ENCODE peak calls at places on chromosomes 11 and 22, in eight cellular contexts. X is hepatocyte, J is Calu3, T is CD14-positive monocyte, S is AG04450, M is HepG2, A is mammary epithelial cell, D is choroid plexus epithelial cell. Y is an unnamed sample.

GRCh38 chr11:61384271-61385242 is 7.8 kb upstream of the TMEM216 start:
- DNase-seq in X (peak), J (no peak), T (no peak), S (no peak), M (peak), A (no peak), D (peak), Y (no peak)

GRCh38 chr22:19430890-19431541 is 517 bp downstream of the HIRA start:
- DNase-seq in X (peak), J (peak), T (no peak), S (no peak), M (peak), A (peak), D (peak), Y (no peak)

GRCh38 chr11:104565581-104565956 is 332.7 kb downstream of the CASP12 start:
- DNase-seq in X (no peak), J (no peak), T (no peak), S (no peak), M (no peak), A (no peak), D (no peak), Y (no peak)

GRCh38 chr11:18769802-18770456 is 21.7 kb downstream of the PTPN5 start:
- DNase-seq in X (peak), J (peak), T (no peak), S (no peak), M (no peak), A (no peak), D (no peak), Y (no peak)

GRCh38 chr22:47446331-47446730 is 683.9 kb downstream of the TBC1D22A start:
- DNase-seq in X (no peak), J (no peak), T (no peak), S (no peak), M (no peak), A (no peak), D (no peak), Y (no peak)

GRCh38 chr22:45905326-45905923 is 71.5 kb downstream of the WNT7B start:
- DNase-seq in X (no peak), J (no peak), T (no peak), S (no peak), M (no peak), A (no peak), D (no peak), Y (no peak)

GRCh38 chr11:17403977-17404759 is 15.7 kb upstream of the KCNJ11 start:
- DNase-seq in X (no peak), J (no peak), T (no peak), S (no peak), M (no peak), A (peak), D (no peak), Y (no peak)

GRCh38 chr11:81673001-81673400 is 1060.7 kb downstream of the FAM181B start:
- DNase-seq in X (no peak), J (no peak), T (no peak), S (peak), M (no peak), A (peak), D (peak), Y (no peak)

GRCh38 chr22:20249797-20250354 is 18.2 kb downstream of the RTN4R start:
- DNase-seq in X (no peak), J (no peak), T (no peak), S (no peak), M (no peak), A (peak), D (peak), Y (no peak)

GRCh38 chr11:134008593-134008992 is 51.8 kb upstream of the IGSF9B start:
- DNase-seq in X (peak), J (peak), T (no peak), S (no peak), M (no peak), A (no peak), D (peak), Y (no peak)

GRCh38 chr11:33045551-33046255 is 6.3 kb downstream of the TCP11L1 start:
- DNase-seq in X (no peak), J (peak), T (no peak), S (no peak), M (peak), A (peak), D (no peak), Y (peak)

GRCh38 chr11:44729065-44729464 is 2.3 kb downstream of the TSPAN18 start:
- DNase-seq in X (no peak), J (no peak), T (no peak), S (no peak), M (no peak), A (no peak), D (no peak), Y (no peak)

GRCh38 chr11:108967571-108967970 is 302.7 kb downstream of the DDX10 start:
- DNase-seq in X (peak), J (no peak), T (no peak), S (no peak), M (no peak), A (no peak), D (no peak), Y (no peak)

GRCh38 chr11:73316422-73316821 is 8.3 kb downstream of the ARHGEF17 start:
- DNase-seq in X (no peak), J (no peak), T (no peak), S (no peak), M (no peak), A (no peak), D (no peak), Y (no peak)

GRCh38 chr11:61709110-61709509 is 28.9 kb downstream of the DAGLA start:
- DNase-seq in X (no peak), J (no peak), T (no peak), S (no peak), M (no peak), A (no peak), D (no peak), Y (no peak)

GRCh38 chr11:128411812-128412211 is 175.5 kb downstream of the ETS1 start:
- DNase-seq in X (no peak), J (no peak), T (no peak), S (no peak), M (no peak), A (no peak), D (no peak), Y (no peak)

GRCh38 chr11:118109231-118109630 is 22.5 kb upstream of the SMIM35 start:
- DNase-seq in X (no peak), J (no peak), T (no peak), S (no peak), M (no peak), A (peak), D (peak), Y (no peak)

GRCh38 chr22:50696251-50696798 is 23.7 kb downstream of the SHANK3 start:
- DNase-seq in X (no peak), J (no peak), T (peak), S (no peak), M (no peak), A (peak), D (no peak), Y (peak)

GRCh38 chr11:79269923-79270322 is 170.9 kb downstream of the TENM4 start:
- DNase-seq in X (no peak), J (no peak), T (no peak), S (no peak), M (no peak), A (no peak), D (no peak), Y (no peak)

GRCh38 chr11:3223932-3224729 is 5.5 kb upstream of the MRGPRG start:
- DNase-seq in X (no peak), J (no peak), T (no peak), S (no peak), M (no peak), A (no peak), D (no peak), Y (no peak)

GRCh38 chr11:134361241-134361640 is 29.5 kb downstream of the GLB1L2 start:
- DNase-seq in X (no peak), J (no peak), T (peak), S (no peak), M (no peak), A (no peak), D (no peak), Y (no peak)

GRCh38 chr11:130780437-130780836 is 135.8 kb downstream of the SNX19 start:
- DNase-seq in X (no peak), J (no peak), T (no peak), S (no peak), M (no peak), A (no peak), D (no peak), Y (no peak)

GRCh38 chr22:27416553-27417427 is 384.8 kb downstream of the MN1 start:
- DNase-seq in X (peak), J (no peak), T (no peak), S (peak), M (no peak), A (peak), D (peak), Y (no peak)

DNA sequence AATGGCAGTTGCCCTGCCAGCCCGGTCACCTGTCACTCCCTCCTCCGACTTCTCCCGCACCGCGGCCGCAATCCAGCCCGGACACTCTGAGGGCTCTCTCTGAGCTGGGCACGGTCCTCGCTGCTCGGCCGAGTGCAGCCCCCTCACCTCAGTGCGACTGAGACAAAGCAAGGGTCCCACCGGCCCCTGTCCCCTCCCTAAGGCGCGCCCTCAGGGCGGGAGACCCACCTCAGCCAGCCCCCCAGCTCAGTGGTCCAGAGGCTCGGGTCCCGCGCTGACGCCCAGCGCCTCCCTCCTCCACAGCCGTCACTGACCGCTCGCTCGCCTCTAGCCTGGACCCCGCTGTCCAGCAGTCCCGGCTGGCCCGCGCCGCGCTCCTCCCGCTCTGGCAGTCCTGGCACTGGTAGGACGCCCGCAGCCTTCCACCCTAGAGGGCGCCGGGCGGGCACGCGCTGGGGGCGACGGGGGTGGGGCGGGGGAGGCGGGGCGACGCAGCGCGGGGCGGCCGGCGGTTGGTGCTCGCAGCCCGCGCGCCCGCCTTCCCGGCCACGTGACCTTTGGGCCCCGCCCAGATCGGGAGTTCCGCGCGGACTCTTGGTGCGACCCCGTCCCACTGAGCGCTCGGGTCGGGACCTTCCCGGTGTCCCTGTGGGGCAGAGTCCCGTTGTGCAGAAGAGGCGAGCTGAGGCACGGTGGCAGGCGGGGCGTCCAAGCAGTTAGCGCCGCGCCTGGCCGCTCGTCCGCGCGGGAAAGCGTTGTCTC is 7.9 kb upstream of the L3MBTL2 start:
- DNase-seq in X (peak), J (peak), T (peak), S (no peak), M (peak), A (peak), D (peak), Y (no peak)
- TF ChIP-seq CTCF in X (peak), J (no peak), T (no peak), S (peak), M (peak), A (no peak), D (no peak), Y (peak)

GRCh38 chr22:37139762-37140161 is 10.0 kb downstream of the IL2RB start:
- DNase-seq in X (no peak), J (no peak), T (no peak), S (no peak), M (no peak), A (no peak), D (no peak), Y (no peak)
- TF ChIP-seq CTCF in X (no peak), J (no peak), T (no peak), S (no peak), M (peak), A (no peak), D (no peak), Y (no peak)

DNA sequence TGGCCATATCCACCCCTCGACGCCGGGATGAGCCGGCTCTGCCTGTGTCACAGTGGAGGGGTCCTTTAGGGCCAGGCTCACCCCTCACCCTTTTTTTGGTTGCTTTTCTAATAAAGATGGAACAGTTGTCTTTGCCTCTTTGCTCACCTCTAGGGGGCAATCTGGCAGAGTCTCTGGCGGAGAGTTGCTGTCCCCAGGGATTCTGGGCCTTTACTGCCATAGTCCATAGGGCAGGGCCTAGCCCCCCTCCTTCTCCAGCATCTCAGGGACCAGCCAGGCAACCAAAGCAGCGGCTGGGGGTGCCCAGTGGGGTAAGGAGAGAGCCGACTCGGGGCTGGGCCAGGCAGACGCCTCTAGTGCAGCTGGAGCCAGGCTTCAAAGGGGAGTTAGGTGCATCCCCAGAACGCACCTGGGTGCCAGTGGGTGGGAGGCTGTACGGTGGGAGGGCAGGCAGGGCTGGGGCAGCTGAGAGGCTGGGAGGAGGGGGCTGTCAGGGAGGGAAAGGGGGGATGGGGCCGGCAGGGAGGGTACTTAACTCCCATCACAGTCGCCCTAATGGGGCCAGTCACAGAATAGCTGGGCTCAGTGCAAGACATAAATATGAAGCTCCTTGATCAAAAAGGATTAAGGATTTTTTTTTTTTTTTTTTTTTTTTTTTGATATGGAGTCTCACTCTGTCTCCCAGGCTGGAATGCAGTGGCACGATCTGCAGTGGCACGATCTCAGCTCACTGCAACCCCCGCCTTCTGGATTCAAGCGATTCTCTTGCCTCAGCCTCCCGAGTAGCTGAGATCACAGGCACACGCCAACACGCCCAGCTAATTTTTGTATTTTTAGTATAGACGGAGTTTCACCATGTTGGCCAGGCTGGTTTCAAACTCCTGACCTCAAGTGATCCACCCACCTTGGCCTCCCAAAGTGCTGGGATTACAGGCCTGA is 2.5 kb upstream of the SUSD2 start:
- DNase-seq in X (no peak), J (no peak), T (no peak), S (no peak), M (no peak), A (no peak), D (no peak), Y (no peak)
- TF ChIP-seq CTCF in X (peak), J (peak), T (no peak), S (peak), M (peak), A (no peak), D (peak), Y (peak)

GRCh38 chr22:43094085-43094484 is 4.9 kb upstream of the TTLL1 start:
- DNase-seq in X (peak), J (peak), T (peak), S (no peak), M (peak), A (peak), D (no peak), Y (no peak)

GRCh38 chr22:43092085-43092484 is 2.9 kb upstream of the TTLL1 start:
- DNase-seq in X (no peak), J (no peak), T (no peak), S (no peak), M (no peak), A (no peak), D (no peak), Y (no peak)

GRCh38 chr22:43088616-43088978 is 594 bp downstream of the TTLL1 start:
- DNase-seq in X (no peak), J (no peak), T (no peak), S (no peak), M (no peak), A (no peak), D (no peak), Y (no peak)

GRCh38 chr22:43088979-43089717 is at the start of gene TTLL1:
- DNase-seq in X (peak), J (peak), T (peak), S (peak), M (peak), A (peak), D (peak), Y (peak)

GRCh38 chr22:43090130-43090789 is 1.1 kb upstream of the TTLL1 start:
- DNase-seq in X (peak), J (peak), T (peak), S (no peak), M (peak), A (peak), D (peak), Y (no peak)
- TF ChIP-seq CTCF in X (peak), J (peak), T (peak), S (peak), M (peak), A (peak), D (peak), Y (peak)

GRCh38 chr11:36034572-36035331 is 90.9 kb downstream of the LDLRAD3 start:
- DNase-seq in X (peak), J (no peak), T (no peak), S (peak), M (no peak), A (peak), D (peak), Y (no peak)
- TF ChIP-seq CTCF in X (no peak), J (no peak), T (no peak), S (no peak), M (no peak), A (no peak), D (peak), Y (peak)

GRCh38 chr11:86670179-86670578 is 2.2 kb downstream of the ME3 start:
- DNase-seq in X (no peak), J (no peak), T (no peak), S (no peak), M (no peak), A (peak), D (peak), Y (no peak)

GRCh38 chr11:86672007-86672621 is at the start of gene ME3:
- DNase-seq in X (peak), J (peak), T (peak), S (no peak), M (no peak), A (no peak), D (peak), Y (no peak)

GRCh38 chr11:86669424-86669823 is 3.0 kb downstream of the ME3 start:
- DNase-seq in X (no peak), J (no peak), T (no peak), S (no peak), M (no peak), A (no peak), D (no peak), Y (no peak)

GRCh38 chr11:86673055-86673843 is 833 bp upstream of the ME3 start:
- DNase-seq in X (no peak), J (no peak), T (no peak), S (no peak), M (no peak), A (no peak), D (no peak), Y (no peak)

GRCh38 chr11:86671386-86672006 is 920 bp downstream of the ME3 start:
- DNase-seq in X (peak), J (no peak), T (no peak), S (no peak), M (no peak), A (no peak), D (peak), Y (no peak)
- TF ChIP-seq CTCF in X (no peak), J (no peak), T (no peak), S (no peak), M (no peak), A (no peak), D (no peak), Y (peak)

DNA sequence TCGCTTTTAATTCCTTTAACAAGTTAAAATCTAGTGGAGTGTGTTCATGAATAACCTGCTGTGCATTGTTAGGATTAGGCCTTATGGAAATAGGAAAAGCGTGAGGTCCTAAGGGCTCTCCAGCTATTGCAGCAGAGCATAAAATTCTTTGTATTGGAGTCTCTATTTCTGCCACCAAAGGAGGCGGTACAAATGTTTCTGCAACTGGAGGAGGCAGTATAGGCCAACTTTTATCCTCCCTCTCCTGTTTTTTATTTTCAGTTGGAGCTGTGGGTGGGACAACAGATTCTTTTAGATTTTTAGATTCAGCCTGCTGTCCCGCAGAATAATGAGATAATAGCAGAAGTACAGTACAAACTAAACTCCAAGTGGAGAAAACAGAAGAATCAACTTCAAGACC is 26.2 kb downstream of the OR10A6 start:
- DNase-seq in X (no peak), J (no peak), T (no peak), S (peak), M (no peak), A (peak), D (peak), Y (no peak)
- TF ChIP-seq CTCF in X (peak), J (no peak), T (no peak), S (peak), M (no peak), A (peak), D (peak), Y (peak)

DNA sequence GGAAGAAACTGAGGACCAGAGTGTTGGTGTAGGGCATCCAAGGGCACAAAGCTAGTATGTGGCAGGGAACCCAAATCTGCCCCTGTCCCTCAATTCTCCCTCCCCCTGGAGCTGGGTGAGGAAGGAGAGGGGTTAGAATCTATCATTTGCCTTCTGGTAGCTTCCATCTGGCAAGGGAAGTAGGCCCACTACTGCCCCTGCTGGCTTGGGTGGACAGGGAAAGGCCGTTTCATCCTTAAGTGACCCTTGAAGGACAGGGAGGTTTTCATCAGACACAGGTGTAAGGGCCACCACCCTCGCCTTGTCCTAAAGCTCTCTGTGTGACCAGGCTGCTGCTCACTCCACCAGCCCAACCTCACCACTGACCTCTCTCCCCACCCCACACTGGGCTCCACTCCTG is 22.1 kb downstream of the NECTIN1 start:
- DNase-seq in X (no peak), J (no peak), T (no peak), S (no peak), M (no peak), A (no peak), D (no peak), Y (no peak)
- TF ChIP-seq CTCF in X (no peak), J (no peak), T (peak), S (peak), M (no peak), A (peak), D (peak), Y (no peak)

GRCh38 chr11:111419181-111419580 is 40.1 kb upstream of the POU2AF1 start:
- DNase-seq in X (no peak), J (no peak), T (no peak), S (no peak), M (no peak), A (no peak), D (no peak), Y (no peak)

GRCh38 chr11:111421251-111421650 is 42.2 kb upstream of the POU2AF1 start:
- DNase-seq in X (no peak), J (no peak), T (no peak), S (no peak), M (no peak), A (no peak), D (no peak), Y (no peak)

GRCh38 chr11:111419641-111420327 is 40.7 kb upstream of the POU2AF1 start:
- DNase-seq in X (no peak), J (no peak), T (no peak), S (no peak), M (no peak), A (no peak), D (no peak), Y (no peak)

GRCh38 chr11:111423250-111423615 is 44.2 kb upstream of the POU2AF1 start:
- DNase-seq in X (no peak), J (no peak), T (no peak), S (no peak), M (no peak), A (no peak), D (no peak), Y (no peak)

GRCh38 chr11:111422494-111423249 is 43.6 kb upstream of the POU2AF1 start:
- DNase-seq in X (peak), J (peak), T (no peak), S (no peak), M (peak), A (no peak), D (peak), Y (no peak)
- TF ChIP-seq CTCF in X (peak), J (peak), T (peak), S (peak), M (peak), A (peak), D (peak), Y (peak)

Y was measured in RWPE2.